ENCODE peak calls at places on chromosomes 6 and 20, in four cellular contexts. Y is K562, C is GM12878, K is HepG2. J is an unnamed sample.

GRCh38 chr6:16663896-16664295 is 97.4 kb downstream of the ATXN1 start:
- DNase-seq in Y (no peak), C (no peak), K (no peak), J (no peak)

GRCh38 chr6:30686908-30687658 is 638 bp upstream of the PPP1R18 start:
- DNase-seq in C (peak), Y (peak), K (peak), J (no peak)

GRCh38 chr6:134398453-134398852 is 80.5 kb upstream of the SGK1 start:
- DNase-seq in K (no peak), C (peak), Y (no peak), J (no peak)

GRCh38 chr6:143538374-143538773 is 26.9 kb upstream of the FUCA2 start:
- DNase-seq in C (no peak), K (no peak), Y (no peak), J (no peak)

GRCh38 chr6:56906752-56907151 is 48.2 kb upstream of the BEND6 start:
- DNase-seq in C (no peak), Y (no peak), K (no peak), J (no peak)

GRCh38 chr6:74912234-74912633 is 293.6 kb downstream of the COL12A1 start:
- DNase-seq in K (no peak), Y (no peak), C (no peak), J (no peak)

GRCh38 chr6:56745081-56745480 is 102.4 kb upstream of the DST start:
- DNase-seq in K (no peak), Y (no peak), C (no peak), J (no peak)

GRCh38 chr6:33927551-33927950 is 123.7 kb upstream of the MLN start:
- DNase-seq in Y (no peak), C (no peak), K (no peak), J (no peak)

GRCh38 chr20:4808872-4809271 is 87.2 kb downstream of the PRND start:
- DNase-seq in K (no peak), Y (no peak), C (no peak), J (no peak)

GRCh38 chr6:134034951-134035822 is 17.2 kb downstream of the SLC2A12 start:
- DNase-seq in C (no peak), Y (no peak), K (no peak), J (no peak)

GRCh38 chr6:99151634-99152344 is 197.7 kb downstream of the FAXC start:
- DNase-seq in Y (peak), K (peak), C (peak), J (peak)

GRCh38 chr6:26478100-26478984 is 20.6 kb downstream of the BTN2A1 start:
- DNase-seq in C (no peak), Y (peak), K (no peak), J (no peak)

GRCh38 chr6:34066772-34067770 is 78.8 kb downstream of the GRM4 start:
- DNase-seq in K (no peak), C (no peak), Y (no peak), J (no peak)

GRCh38 chr6:42523158-42523814 is 40.5 kb upstream of the UBR2 start:
- DNase-seq in C (no peak), K (no peak), Y (no peak), J (no peak)

GRCh38 chr6:104705916-104706442 is 153.7 kb downstream of the HACE1 start:
- DNase-seq in K (no peak), C (no peak), Y (no peak), J (no peak)

GRCh38 chr6:85421963-85422362 is 27.9 kb upstream of the NT5E start:
- DNase-seq in C (no peak), K (no peak), Y (no peak), J (no peak)

GRCh38 chr6:125258651-125259353 is 43.0 kb downstream of the HDDC2 start:
- DNase-seq in C (peak), Y (no peak), K (no peak), J (no peak)

GRCh38 chr6:38143191-38144154 is 323.9 kb downstream of the ZFAND3 start:
- DNase-seq in K (no peak), C (no peak), Y (no peak), J (no peak)

GRCh38 chr6:159104931-159105330 is 60.1 kb upstream of the TAGAP start:
- DNase-seq in C (no peak), K (no peak), Y (no peak), J (no peak)

GRCh38 chr20:7943891-7944290 is 3.6 kb upstream of the HAO1 start:
- DNase-seq in C (no peak), Y (no peak), K (no peak), J (no peak)

GRCh38 chr6:125014157-125014957 is 52.1 kb downstream of the RNF217 start:
- DNase-seq in C (no peak), Y (no peak), K (no peak), J (no peak)

GRCh38 chr6:28446818-28447511 is 3.7 kb upstream of the ZSCAN23 start:
- DNase-seq in Y (no peak), K (no peak), C (no peak), J (no peak)

GRCh38 chr6:113381957-113382356 is 475.2 kb upstream of the MARCKS start:
- DNase-seq in C (peak), K (no peak), Y (no peak), J (no peak)
- TF ChIP-seq ATF3 in C (no peak), K (no peak), Y (no peak), J (no peak)

DNA sequence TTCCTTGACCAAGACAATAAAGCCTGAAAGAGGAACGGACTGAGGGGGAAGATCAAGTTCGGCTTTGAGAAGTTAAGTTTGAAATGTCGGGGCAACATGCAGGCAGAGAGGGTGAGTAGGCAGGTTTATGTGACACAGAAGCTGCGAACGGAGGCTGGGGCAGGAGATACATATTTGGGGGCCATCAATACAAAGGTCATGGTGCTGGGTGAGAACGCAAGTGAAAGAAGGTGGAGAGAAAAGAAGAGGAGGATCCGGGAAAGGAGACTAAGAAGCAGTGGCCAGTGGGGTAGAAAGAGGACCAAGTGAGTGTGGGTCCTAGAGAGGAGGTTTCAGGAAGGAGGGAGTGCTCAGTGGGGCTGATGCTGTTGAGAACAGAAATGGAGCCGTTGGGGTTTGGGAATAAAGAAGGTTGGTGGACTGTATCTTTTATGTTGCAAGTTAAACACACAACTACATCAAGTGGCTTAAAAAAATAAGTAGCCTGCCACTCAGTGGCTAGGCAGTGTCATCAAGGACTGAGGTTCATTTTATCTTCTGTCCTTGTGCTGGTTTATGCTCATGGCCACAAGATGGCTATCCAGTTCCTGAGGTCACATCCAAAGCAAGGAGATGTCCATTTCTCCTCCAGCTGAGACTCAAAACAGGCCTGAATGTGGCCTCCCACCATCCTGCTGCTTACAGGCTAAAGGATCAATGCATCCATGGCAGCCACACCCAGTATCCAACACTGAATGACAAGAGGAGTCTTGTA is 1.7 kb upstream of the BLCAP start:
- DNase-seq in K (peak), Y (no peak), C (no peak), J (no peak)
- TF ChIP-seq CBX5 in K (no peak), Y (no peak), C (no peak), J (no peak)

DNA sequence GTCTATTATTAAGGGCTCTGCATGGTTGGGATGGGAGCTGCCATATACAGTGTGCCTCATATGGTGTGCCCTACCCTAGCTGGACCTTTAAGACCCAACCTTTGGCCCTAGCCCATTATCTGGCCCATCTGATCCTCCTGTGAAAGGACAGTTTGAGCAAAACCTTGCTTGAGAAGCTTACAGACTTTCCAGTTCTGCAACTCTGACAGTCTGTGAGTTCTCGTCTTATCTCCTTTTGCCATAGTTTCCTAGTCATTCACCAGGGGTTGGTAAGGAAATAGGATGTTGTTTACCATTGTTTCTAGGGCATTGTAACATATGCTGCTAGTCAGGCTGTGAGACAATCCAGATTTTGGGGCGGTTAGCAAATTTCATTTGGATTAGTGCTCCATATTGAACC is 17.2 kb downstream of the CTNNBL1 start:
- DNase-seq in C (no peak), K (no peak), Y (peak), J (no peak)
- TF ChIP-seq ATF3 in C (no peak), K (no peak), Y (no peak), J (no peak)

DNA sequence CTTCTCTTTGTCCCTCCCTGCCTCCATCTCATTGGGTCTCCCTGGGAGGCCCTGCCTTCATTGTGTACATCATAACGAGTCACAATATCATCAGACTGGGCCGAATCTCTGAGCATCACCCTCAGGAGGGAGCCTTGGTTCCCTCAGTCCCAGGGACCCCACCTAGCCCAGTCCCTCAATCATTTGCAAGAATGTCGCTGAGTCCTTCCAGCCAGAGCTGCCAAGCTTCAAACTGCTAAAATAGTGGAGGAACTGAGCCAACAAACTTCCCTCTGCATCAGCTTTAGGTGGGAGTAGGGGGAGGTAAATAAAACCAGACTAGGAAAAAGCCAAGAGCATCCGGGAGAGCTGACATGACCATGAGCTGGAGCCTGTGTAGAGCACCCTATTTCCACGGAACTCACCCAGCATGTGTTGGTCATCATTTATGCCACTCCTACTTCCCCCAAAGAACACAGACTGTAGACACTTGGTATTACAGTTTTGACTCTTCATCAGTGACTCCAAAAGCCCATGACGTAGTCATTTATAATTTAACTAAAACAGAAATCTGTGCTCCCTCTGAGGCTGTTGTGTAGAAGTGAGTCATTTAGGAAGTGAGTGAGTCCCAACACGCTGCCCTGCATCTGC is 28.8 kb upstream of the IL17A start:
- DNase-seq in C (peak), Y (no peak), K (no peak), J (no peak)
- TF ChIP-seq CBX5 in C (no peak), Y (no peak), K (no peak), J (no peak)

DNA sequence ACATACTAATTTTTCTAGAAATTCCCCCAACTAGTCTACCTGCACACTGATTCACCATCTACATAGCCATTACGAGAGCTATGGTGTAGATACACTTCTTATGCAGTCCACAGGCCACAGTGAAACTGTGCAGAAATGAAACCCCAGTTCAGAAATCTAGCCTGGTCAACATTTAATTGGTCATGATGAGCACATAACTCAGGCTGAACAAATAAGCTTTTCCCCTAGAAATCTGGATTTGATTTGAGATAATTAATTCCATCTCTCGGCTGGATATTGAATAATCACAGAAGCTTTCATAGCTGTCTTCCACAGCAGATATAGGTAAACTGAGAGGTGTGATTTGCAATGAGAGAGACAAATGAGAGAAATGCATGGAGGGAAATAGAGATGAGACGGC is 22.6 kb upstream of the TINAG start:
- DNase-seq in Y (no peak), C (no peak), K (no peak), J (no peak)
- TF ChIP-seq ATF3 in Y (no peak), C (no peak), K (no peak), J (no peak)

DNA sequence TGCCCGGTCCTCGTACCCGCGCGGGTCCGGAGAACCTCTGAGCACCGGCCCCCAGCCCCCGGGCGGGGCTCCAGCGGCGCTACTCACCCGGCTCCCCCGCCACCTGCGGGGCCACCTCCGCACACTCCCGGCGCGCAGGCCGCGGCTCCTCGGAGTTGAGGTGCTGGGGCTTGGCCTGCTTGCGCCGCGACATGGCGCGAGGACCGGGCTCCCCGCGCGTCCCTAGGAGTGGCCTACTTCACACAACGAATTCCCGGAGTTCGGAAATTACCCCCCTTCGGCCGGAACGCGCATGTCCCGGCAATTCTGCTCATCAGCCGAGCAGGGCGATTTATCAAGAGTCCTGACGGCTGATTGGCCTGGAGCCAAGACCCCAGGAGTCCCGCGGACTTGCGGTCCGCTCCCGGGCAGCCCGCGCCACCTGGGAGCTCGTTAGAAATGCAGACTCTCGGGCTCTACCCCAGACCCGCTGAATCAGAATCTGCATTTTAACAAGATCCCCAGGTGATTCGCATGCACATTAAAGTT is 86.5 kb downstream of the ZFP64 start:
- DNase-seq in C (no peak), K (no peak), Y (no peak), J (peak)
- TF ChIP-seq CBX5 in C (no peak), K (no peak), Y (no peak), J (no peak)

GRCh38 chr20:13279171-13279570 is 58.1 kb downstream of the ISM1 start:
- DNase-seq in C (no peak), K (no peak), Y (no peak), J (no peak)

GRCh38 chr20:13280609-13281324 is 59.7 kb downstream of the ISM1 start:
- DNase-seq in Y (no peak), C (no peak), K (no peak), J (no peak)

GRCh38 chr20:13274311-13274965 is 53.4 kb downstream of the ISM1 start:
- DNase-seq in C (no peak), K (no peak), Y (no peak), J (peak)

GRCh38 chr20:13276945-13277582 is 56.0 kb downstream of the ISM1 start:
- DNase-seq in Y (no peak), K (no peak), C (no peak), J (no peak)

DNA sequence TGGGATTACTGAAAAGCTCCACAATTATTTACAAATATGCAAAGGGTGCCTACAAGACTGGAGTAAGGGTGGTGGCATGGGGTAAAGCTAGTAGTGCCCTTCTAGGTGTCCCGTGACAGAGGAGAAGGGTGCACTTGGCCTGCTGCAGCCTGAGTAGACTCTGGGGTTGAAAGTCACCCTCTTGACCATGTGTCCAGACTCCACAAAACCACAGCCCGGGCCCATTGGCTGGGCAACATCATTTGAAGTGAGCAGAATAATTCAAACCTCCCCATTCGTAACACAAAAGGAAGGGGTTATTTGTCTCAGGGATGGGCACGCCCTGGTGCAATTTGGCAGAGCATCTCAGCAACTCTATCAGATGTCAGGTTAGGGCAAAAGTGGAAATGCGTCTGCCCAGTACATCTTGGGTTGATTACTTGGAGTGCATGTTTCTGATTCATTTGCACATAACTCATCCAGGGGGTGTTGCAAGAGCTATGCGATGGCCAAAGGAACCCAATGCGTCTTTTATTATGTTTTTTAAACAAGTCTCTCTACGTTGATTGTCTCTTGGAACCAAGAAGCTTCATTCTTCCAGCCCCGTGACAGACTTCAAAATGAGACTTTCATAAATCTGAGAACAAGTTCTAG is 56.7 kb downstream of the ISM1 start:
- DNase-seq in Y (no peak), C (no peak), K (no peak), J (no peak)
- TF ChIP-seq ATF3 in Y (no peak), C (no peak), K (no peak), J (no peak)

DNA sequence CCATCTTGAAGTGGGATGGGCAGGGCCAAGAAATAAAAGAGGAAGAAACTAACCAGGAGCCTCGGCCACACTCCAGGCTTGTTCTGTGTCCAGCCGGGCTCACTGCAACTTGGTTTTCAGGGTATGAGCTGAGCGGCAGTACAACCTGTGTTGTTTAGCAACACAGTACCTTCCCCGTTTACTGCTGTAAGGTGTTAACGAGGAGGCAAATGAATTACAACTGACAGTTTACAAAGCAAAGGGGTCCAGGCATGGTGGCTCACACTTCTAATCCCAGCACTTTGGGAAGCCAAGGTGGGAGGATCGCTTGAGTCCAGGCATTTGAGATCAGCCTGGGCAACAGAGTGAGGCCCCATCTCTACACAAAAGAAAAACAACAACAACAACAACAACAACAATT is 481.3 kb upstream of the SULF2 start:
- DNase-seq in C (no peak), K (no peak), Y (no peak), J (no peak)
- TF ChIP-seq CBX5 in C (no peak), K (no peak), Y (no peak), J (no peak)

DNA sequence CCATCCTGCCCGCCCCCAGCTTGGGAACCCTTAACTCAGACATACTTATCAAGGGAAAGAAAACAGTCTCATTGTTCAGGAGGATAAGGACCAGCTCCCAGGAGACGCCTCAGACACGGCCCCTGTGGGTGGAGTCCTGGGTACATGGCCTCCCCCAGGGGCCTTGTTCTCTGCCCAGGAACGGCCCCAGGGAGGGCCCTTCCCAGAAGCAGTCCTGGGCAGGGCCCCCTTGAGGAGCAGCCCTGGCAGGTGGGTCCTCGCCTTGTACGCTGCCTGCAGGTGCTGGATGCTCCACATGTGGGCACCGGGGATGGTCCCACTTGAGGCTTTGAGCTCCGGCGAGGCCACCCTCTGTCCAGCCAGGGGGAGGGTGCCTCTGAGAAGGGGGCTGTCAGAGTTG is 4.5 kb upstream of the GATA5 start:
- DNase-seq in C (no peak), Y (no peak), K (no peak), J (no peak)
- TF ChIP-seq ATF3 in C (no peak), Y (no peak), K (no peak), J (no peak)

GRCh38 chr6:78308025-78308424 is 559.3 kb upstream of the IRAK1BP1 start:
- DNase-seq in K (no peak), C (no peak), Y (no peak), J (no peak)

GRCh38 chr6:78300885-78301284 is 566.5 kb upstream of the IRAK1BP1 start:
- DNase-seq in C (no peak), Y (no peak), K (no peak), J (no peak)

GRCh38 chr6:78302411-78302810 is 564.9 kb upstream of the IRAK1BP1 start:
- DNase-seq in Y (no peak), K (no peak), C (no peak), J (no peak)
- TF ChIP-seq CBX5 in Y (no peak), K (no peak), C (no peak), J (no peak)

J was measured in H1.